ENCODE peak calls at places on chromosome 17, in four cellular contexts. M is transverse colon, H is AG09309, J is fibroblast of gingiva. I is an unnamed sample.
A peak's percentile ranks its signal among the peaks of the same experiment; 100 is the strongest.

GRCh38 chr17:28950752-28951427 is 428 bp downstream of the PHF12 start:
- DNase-seq in M (no peak), H (no peak), J (no peak), I (no peak)

GRCh38 chr17:73545109-73545508 is 99.1 kb downstream of the SDK2 start:
- DNase-seq in M (no peak), H (no peak), J (no peak), I (no peak)

GRCh38 chr17:2949469-2950044 is 113.8 kb downstream of the OR1D5 start:
- DNase-seq in M (peak; percentile 78), H (no peak), J (peak; percentile 77), I (no peak)

GRCh38 chr17:45320931-45321461 is 4.2 kb upstream of the MAP3K14 start:
- DNase-seq in M (no peak), H (peak; percentile 98), J (peak; percentile 87), I (peak; percentile 98)

GRCh38 chr17:82933911-82934310 is 94.1 kb upstream of the ZNF750 start:
- DNase-seq in M (peak; percentile 5), H (no peak), J (no peak), I (no peak)

GRCh38 chr17:62848334-62848733 is 40.2 kb upstream of the MARCHF10 start:
- DNase-seq in M (no peak), H (no peak), J (no peak), I (no peak)

GRCh38 chr17:79850571-79851460 is 11.6 kb upstream of the CBX4 start:
- DNase-seq in M (no peak), H (no peak), J (no peak), I (peak; percentile 39)

GRCh38 chr17:67068999-67069398 is 24.6 kb downstream of the CACNG1 start:
- DNase-seq in M (no peak), H (no peak), J (peak; percentile 28), I (no peak)

GRCh38 chr17:57551321-57552079 is 193.6 kb downstream of the CCDC182 start:
- DNase-seq in M (peak; percentile 82), H (no peak), J (no peak), I (no peak)

GRCh38 chr17:50148226-50149098 is 2.0 kb downstream of the PPP1R9B start:
- DNase-seq in M (peak; percentile 78), H (no peak), J (peak; percentile 47), I (no peak)

GRCh38 chr17:27559996-27560481 is 70.9 kb upstream of the LGALS9 start:
- DNase-seq in M (peak; percentile 39), H (no peak), J (peak; percentile 81), I (no peak)

GRCh38 chr17:74610108-74610507 is 13.4 kb downstream of the CD300E start:
- DNase-seq in M (no peak), H (no peak), J (no peak), I (no peak)

GRCh38 chr17:40431231-40431602 is 12.0 kb upstream of the IGFBP4 start:
- DNase-seq in M (no peak), H (no peak), J (no peak), I (no peak)

GRCh38 chr17:81491193-81491592 is 21.4 kb downstream of the ACTG1 start:
- DNase-seq in M (peak; percentile 49), H (no peak), J (no peak), I (no peak)

GRCh38 chr17:77498056-77498785 is 357.5 kb downstream of the SEC14L1 start:
- DNase-seq in M (peak; percentile 6), H (no peak), J (no peak), I (no peak)

GRCh38 chr17:68599091-68599872 is 1.9 kb downstream of the FAM20A start:
- DNase-seq in M (no peak), H (peak; percentile 87), J (no peak), I (peak; percentile 83)

GRCh38 chr17:74182041-74182783 is 21.3 kb upstream of the RPL38 start:
- DNase-seq in M (no peak), H (no peak), J (no peak), I (no peak)

GRCh38 chr17:2406271-2406902 is 5.5 kb upstream of the MNT start:
- DNase-seq in M (peak; percentile 79), H (no peak), J (no peak), I (no peak)

GRCh38 chr17:67377727-67378443 is 804 bp downstream of the PITPNC1 start:
- DNase-seq in M (peak; percentile 53), H (no peak), J (peak; percentile 47), I (no peak)

GRCh38 chr17:65532491-65532890 is 29.0 kb downstream of the AXIN2 start:
- DNase-seq in M (no peak), H (no peak), J (no peak), I (no peak)

GRCh38 chr17:70307430-70307829 is 138.1 kb downstream of the KCNJ2 start:
- DNase-seq in M (no peak), H (no peak), J (no peak), I (no peak)

GRCh38 chr17:35084987-35085386 is 21.5 kb upstream of the RFFL start:
- DNase-seq in M (peak; percentile 21), H (no peak), J (no peak), I (no peak)

GRCh38 chr17:65170839-65171238 is 33.7 kb downstream of the RGS9 start:
- DNase-seq in M (no peak), H (no peak), J (no peak), I (no peak)

GRCh38 chr17:726331-726919 is 6.0 kb upstream of the TLCD3A start:
- DNase-seq in M (peak; percentile 42), H (no peak), J (no peak), I (no peak)

GRCh38 chr17:10177921-10178788 is 20.3 kb downstream of the GAS7 start:
- DNase-seq in M (no peak), H (no peak), J (no peak), I (peak; percentile 78)

GRCh38 chr17:49659983-49660382 is 17.9 kb downstream of the SPOP start:
- DNase-seq in M (no peak), H (no peak), J (no peak), I (no peak)

GRCh38 chr17:2195729-2196128 is 107.9 kb downstream of the SMG6 start:
- DNase-seq in M (no peak), H (no peak), J (peak; percentile 30), I (no peak)